ENCODE peak calls at places on chromosomes 1 and 21, in four cellular contexts. R, L, C and X are unnamed samples.

GRCh38 chr1:6105763-6106162 is 60.1 kb downstream of the KCNAB2 start:
- DNase-seq in R (no peak), L (no peak), C (no peak), X (no peak)

GRCh38 chr1:87196110-87196509 is 132.6 kb upstream of the LMO4 start:
- DNase-seq in L (no peak), C (no peak), R (no peak), X (no peak)

GRCh38 chr1:175373786-175374623 is 181.4 kb upstream of the KIAA0040 start:
- DNase-seq in L (no peak), R (peak; percentile 51), C (no peak), X (no peak)

GRCh38 chr1:58082596-58082995 is 463.9 kb downstream of the OMA1 start:
- DNase-seq in L (no peak), C (no peak), R (no peak), X (no peak)

GRCh38 chr21:39125752-39126485 is 57.3 kb downstream of the PSMG1 start:
- DNase-seq in L (no peak), R (peak; percentile 74), C (peak; percentile 62), X (no peak)

GRCh38 chr1:58929667-58930325 is 145.9 kb upstream of the JUN start:
- DNase-seq in C (peak; percentile 59), R (no peak), L (no peak), X (no peak)

GRCh38 chr1:244821134-244821533 is 14.3 kb upstream of the COX20 start:
- DNase-seq in R (no peak), L (no peak), C (peak; percentile 18), X (no peak)

GRCh38 chr1:234997201-234998173 is 131.2 kb downstream of the TOMM20 start:
- DNase-seq in C (peak; percentile 100), L (peak; percentile 91), R (no peak), X (peak; percentile 99)

GRCh38 chr1:231160851-231161710 is 777 bp upstream of the TRIM67 start:
- DNase-seq in L (no peak), C (no peak), R (no peak), X (no peak)

GRCh38 chr1:233151850-233152249 is 143.7 kb downstream of the PCNX2 start:
- DNase-seq in R (no peak), L (no peak), C (no peak), X (no peak)

GRCh38 chr1:19390901-19391595 is 78.9 kb downstream of the SLC66A1 start:
- DNase-seq in R (peak; percentile 45), L (peak; percentile 91), C (peak; percentile 25), X (no peak)

GRCh38 chr21:39097981-39098380 is 85.3 kb downstream of the PSMG1 start:
- DNase-seq in R (no peak), L (no peak), C (no peak), X (no peak)

GRCh38 chr1:37471345-37472231 is 2.8 kb upstream of the ZC3H12A start:
- DNase-seq in L (no peak), C (peak; percentile 86), R (peak; percentile 82), X (no peak)

GRCh38 chr21:28375708-28376385 is 616.8 kb downstream of the LTN1 start:
- DNase-seq in L (peak; percentile 1), C (no peak), R (no peak), X (no peak)

GRCh38 chr1:59707216-59707615 is 107.5 kb upstream of the HOOK1 start:
- DNase-seq in R (no peak), L (peak; percentile 82), C (peak; percentile 79), X (peak; percentile 72)

GRCh38 chr1:85148524-85149250 is 52.1 kb downstream of the SYDE2 start:
- DNase-seq in C (peak; percentile 4), L (peak; percentile 24), R (peak; percentile 5), X (no peak)

GRCh38 chr1:93811646-93812045 is 67.4 kb downstream of the DNTTIP2 start:
- DNase-seq in C (no peak), L (peak; percentile 93), R (no peak), X (no peak)

GRCh38 chr1:211353562-211354212 is 27.1 kb downstream of the TRAF5 start:
- DNase-seq in R (no peak), L (no peak), C (no peak), X (no peak)

GRCh38 chr1:67166196-67166595 is at the start of gene IL23R:
- DNase-seq in C (no peak), R (no peak), L (no peak), X (no peak)

GRCh38 chr1:167479331-167479979 is 38.9 kb downstream of the CD247 start:
- DNase-seq in L (no peak), C (no peak), R (no peak), X (no peak)

GRCh38 chr1:39047374-39048229 is 21.5 kb downstream of the NDUFS5 start:
- DNase-seq in C (peak; percentile 12), L (peak; percentile 26), R (peak; percentile 53), X (peak; percentile 28)

GRCh38 chr1:159835862-159836518 is 9.3 kb downstream of the SLAMF8 start:
- DNase-seq in R (peak; percentile 13), C (no peak), L (no peak), X (no peak)

GRCh38 chr1:29825941-29826415 is 589.7 kb downstream of the PTPRU start:
- DNase-seq in L (no peak), C (no peak), R (no peak), X (no peak)

GRCh38 chr1:151570819-151571218 is 30.7 kb downstream of the TUFT1 start:
- DNase-seq in C (peak; percentile 56), L (no peak), R (no peak), X (no peak)

GRCh38 chr1:99004270-99005141 is at the start of gene PLPPR5:
- DNase-seq in C (no peak), R (no peak), L (no peak), X (no peak)

GRCh38 chr1:156062189-156062588 is 1.2 kb downstream of the RAB25 start:
- DNase-seq in L (no peak), C (no peak), R (no peak), X (no peak)

GRCh38 chr1:243482237-243483022 is 226.6 kb downstream of the SDCCAG8 start:
- DNase-seq in R (peak; percentile 51), C (peak; percentile 37), L (no peak), X (no peak)

GRCh38 chr1:55224729-55225128 is 9.6 kb upstream of the USP24 start:
- DNase-seq in C (no peak), L (no peak), R (no peak), X (no peak)

GRCh38 chr21:36854391-36854790 is 112.1 kb downstream of the HLCS start:
- DNase-seq in R (peak; percentile 70), C (no peak), L (no peak), X (no peak)

GRCh38 chr1:25031966-25032667 is 102.0 kb upstream of the RUNX3 start:
- DNase-seq in C (no peak), L (no peak), R (no peak), X (no peak)

GRCh38 chr1:179742717-179743678 is at the start of gene FAM163A:
- DNase-seq in C (no peak), L (no peak), R (peak; percentile 2), X (no peak)

GRCh38 chr1:168734946-168735345 is 5.9 kb upstream of the DPT start:
- DNase-seq in R (no peak), C (no peak), L (no peak), X (no peak)
- TF ChIP-seq CTCF in R (no peak), C (peak; percentile 45), L (no peak), X (no peak)

GRCh38 chr1:214670098-214670497 is 67.1 kb downstream of the CENPF start:
- DNase-seq in L (no peak), R (no peak), C (no peak), X (peak; percentile 32)

GRCh38 chr1:214664656-214665433 is 61.9 kb downstream of the CENPF start:
- DNase-seq in C (no peak), L (no peak), R (no peak), X (no peak)

GRCh38 chr1:214662386-214662785 is 59.4 kb downstream of the CENPF start:
- DNase-seq in R (no peak), C (no peak), L (no peak), X (no peak)

GRCh38 chr1:214665606-214666110 is 62.7 kb downstream of the CENPF start:
- DNase-seq in R (no peak), L (no peak), C (no peak), X (no peak)

DNA sequence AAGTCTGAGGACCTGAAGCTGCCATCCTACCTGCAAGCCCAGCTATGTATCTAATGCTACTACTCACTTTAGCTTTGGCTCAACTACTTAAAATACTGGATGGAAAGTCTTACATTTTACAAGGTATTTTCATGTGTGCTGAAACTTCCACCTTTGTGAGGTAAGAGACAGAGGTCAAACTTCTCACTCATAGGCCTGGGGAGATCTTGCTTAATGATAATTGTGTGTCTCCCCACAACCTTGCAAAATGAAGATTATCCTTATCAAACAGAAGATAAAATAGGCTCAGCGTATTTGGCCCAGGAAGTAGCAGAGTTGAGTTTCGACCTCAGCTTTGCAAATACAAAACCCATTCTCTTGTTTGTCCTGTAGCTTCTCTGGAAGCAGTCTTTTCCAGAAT is 63.7 kb downstream of the CENPF start:
- DNase-seq in C (no peak), R (no peak), L (no peak), X (no peak)
- TF ChIP-seq CTCF in C (no peak), R (no peak), L (no peak), X (no peak)

DNA sequence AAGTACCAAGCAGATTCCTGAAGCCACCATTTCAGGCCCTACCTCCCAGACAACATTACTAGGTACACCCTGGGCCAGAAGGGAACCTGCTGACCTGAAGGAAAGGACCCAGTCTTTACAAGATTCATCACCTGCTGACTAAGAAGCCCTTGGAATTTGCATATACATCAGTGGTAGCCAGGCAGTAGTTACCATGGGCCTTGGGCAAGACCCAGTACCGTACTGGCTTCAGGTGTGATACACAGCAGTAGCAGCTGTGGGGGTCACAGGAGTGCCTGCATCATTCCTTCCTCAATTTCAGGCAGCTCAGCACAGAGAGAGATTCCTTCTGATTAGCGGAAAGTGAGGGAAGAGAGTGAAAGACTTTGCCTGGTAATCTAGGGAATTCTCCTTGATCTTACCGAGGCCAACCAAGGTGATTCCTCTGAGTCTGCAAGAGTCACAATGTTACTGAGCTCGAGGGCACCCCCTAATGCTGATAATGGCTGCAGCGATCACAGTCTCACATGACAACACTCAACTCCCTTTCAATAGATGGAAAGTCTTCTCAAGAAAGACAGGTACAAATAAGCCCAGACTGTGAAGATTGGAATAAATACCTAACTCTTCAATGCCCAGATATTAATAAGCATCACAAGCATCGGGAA is 22.0 kb upstream of the UHMK1 start:
- DNase-seq in L (no peak), C (peak; percentile 40), R (no peak), X (no peak)
- TF ChIP-seq CTCF in L (no peak), C (no peak), R (peak; percentile 11), X (no peak)

DNA sequence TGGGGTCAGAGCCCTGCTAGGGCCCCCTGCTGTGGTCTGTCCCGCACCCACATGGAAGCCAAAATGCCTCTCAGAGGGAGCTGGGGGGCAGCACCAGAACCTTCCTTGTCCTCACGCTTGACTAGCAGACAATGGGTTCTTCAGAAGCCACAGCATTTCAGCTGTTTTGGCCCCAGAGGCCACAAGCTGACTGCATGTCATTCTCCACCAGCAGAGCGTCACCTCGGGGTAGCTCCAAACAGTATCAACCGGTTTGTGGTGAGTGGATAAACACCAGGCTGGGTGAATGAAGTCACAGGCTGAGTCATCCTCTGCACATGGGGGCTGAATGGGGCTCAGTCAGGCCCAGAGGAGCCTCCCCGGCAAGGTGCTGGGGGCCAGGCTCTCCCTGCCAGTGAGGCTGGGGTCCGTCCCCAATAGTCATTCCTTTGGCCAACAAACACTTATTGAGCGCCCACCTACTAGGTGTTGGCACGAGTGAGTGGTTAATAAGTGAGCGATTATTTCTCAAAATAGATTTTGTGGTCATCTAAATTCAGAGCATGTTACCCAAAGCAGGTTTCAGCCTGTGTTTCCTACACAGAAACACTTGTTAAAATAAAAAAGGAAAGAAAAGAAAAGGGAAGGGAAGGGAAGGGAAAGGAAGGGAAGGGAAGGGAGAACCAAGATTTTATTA is 9.1 kb downstream of the OLIG1 start:
- DNase-seq in C (peak; percentile 82), L (no peak), R (peak; percentile 94), X (no peak)
- TF ChIP-seq CTCF in C (peak; percentile 16), L (no peak), R (peak; percentile 18), X (no peak)